ENCODE peak calls at places on chromosomes 3 and 15, in five cellular contexts. I is heart left ventricle, D is body of pancreas, S is colonic mucosa, F is psoas muscle. V is an unnamed sample. For H3K4me1, the result is how much of the 10 kb centered on the place peaks cover.

GRCh38 chr15:99721104-99721778 is 12.0 kb downstream of the LYSMD4 start:
- DNase-seq in F (no peak), S (no peak), D (peak), I (no peak), V (no peak)

GRCh38 chr3:183534249-183534648 is 21.3 kb downstream of the KLHL6 start:
- DNase-seq in F (no peak), S (no peak), I (no peak), D (no peak), V (no peak)

GRCh38 chr15:68151277-68151676 is 53.9 kb downstream of the CALML4 start:
- DNase-seq in S (no peak), F (no peak), I (no peak), D (no peak), V (no peak)

GRCh38 chr3:34005886-34006285 is 207.5 kb downstream of the PDCD6IP start:
- DNase-seq in I (no peak), S (no peak), F (no peak), D (no peak), V (no peak)

GRCh38 chr3:62011667-62012066 is 361.7 kb downstream of the FEZF2 start:
- DNase-seq in S (no peak), I (no peak), D (no peak), F (no peak), V (no peak)

GRCh38 chr15:62591842-62592838 is 427.1 kb upstream of the C2CD4B start:
- DNase-seq in D (no peak), S (no peak), F (no peak), I (no peak), V (no peak)

GRCh38 chr3:120567370-120568197 is 28.6 kb upstream of the NDUFB4 start:
- DNase-seq in I (no peak), F (no peak), S (no peak), D (no peak), V (no peak)

GRCh38 chr15:90871716-90872480 is 3.5 kb downstream of the FURIN start:
- DNase-seq in D (no peak), I (no peak), F (no peak), S (peak), V (peak)

DNA sequence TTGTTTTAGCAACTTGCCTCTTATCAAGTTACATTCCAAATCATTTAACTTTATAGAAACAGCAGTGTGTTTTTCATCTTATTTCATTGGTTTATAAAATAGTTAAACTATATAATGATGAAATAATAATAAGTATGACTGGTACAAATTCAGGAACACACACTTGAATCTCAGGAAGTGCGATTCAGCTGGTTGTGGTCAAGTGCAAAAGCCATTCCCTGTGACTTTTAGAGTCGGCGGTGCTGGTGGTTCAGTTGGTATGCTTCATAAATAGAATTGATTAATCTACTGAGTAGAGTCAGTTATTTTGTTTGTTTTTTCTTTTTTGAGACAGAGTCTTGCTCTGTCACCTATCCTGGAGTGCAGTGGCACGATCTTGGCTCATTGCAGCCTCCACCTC is 22.7 kb downstream of the SACM1L start:
- DNase-seq in S (no peak), I (no peak), F (no peak), D (no peak), V (no peak)
- H3K27ac ChIP-seq in S (no peak), I (no peak), F (peak), D (no peak), V (no peak)

DNA sequence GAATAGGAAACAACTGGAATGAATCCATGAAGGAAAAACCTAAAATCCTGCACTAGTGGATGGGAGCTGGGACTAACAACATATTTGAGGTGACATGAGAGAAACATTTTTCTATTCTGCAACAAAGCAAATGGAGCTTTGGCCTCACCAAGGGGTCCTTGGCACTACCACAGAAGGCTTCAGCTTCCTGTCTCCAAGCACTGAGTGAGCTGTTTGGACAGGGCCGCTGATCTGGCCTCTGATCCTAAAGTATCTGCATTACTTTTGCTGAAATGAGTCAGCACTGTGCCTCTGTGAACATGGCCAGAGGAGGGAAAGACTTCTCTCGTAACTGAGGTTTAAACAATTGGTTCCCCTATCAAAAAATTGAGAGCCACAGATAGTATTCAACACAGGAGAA is 9.0 kb downstream of the ARPP21 start:
- DNase-seq in F (peak), S (no peak), D (no peak), I (no peak), V (no peak)
- H3K4me1 ChIP-seq in F (under half), S (under half), D (under half), I (under half), V (under half)

GRCh38 chr3:49276475-49277356 is at the start of gene C3orf62:
- DNase-seq in D (peak), S (peak), F (peak), I (peak), V (peak)
- H3K27ac ChIP-seq in D (peak), S (peak), F (peak), I (peak), V (peak)

GRCh38 chr15:70670680-70671079 is 92.7 kb downstream of the UACA start:
- DNase-seq in D (no peak), I (no peak), F (no peak), S (no peak), V (no peak)

GRCh38 chr15:70669006-70669602 is 94.3 kb downstream of the UACA start:
- DNase-seq in D (no peak), F (no peak), S (no peak), I (no peak), V (no peak)

GRCh38 chr15:70669966-70670658 is 93.2 kb downstream of the UACA start:
- DNase-seq in I (peak), S (peak), F (no peak), D (peak), V (peak)

GRCh38 chr15:70672081-70672480 is 91.3 kb downstream of the UACA start:
- DNase-seq in D (no peak), F (no peak), I (no peak), S (no peak), V (no peak)
- H3K4me1 ChIP-seq in D (under half), F (under half), I (under half), S (under half), V (under half)

DNA sequence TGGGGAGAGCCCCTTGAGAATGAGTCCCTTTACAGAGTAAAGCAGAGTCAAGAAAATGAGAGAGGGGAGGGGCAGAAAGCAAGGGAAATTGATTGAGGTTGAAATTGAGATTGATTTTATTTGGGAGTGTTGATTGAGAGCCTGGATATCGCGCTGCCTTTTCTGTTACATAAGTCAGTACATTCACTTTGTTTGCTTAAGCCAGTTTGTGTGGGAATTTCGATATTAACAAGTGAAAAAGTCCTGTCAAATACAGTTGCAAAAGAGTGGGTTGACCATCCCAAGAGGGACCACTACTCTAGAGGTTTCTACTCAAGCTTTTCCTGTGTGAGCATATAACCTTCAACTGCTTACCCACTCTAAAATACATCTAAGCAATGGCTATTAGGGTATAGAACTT is 331.4 kb upstream of the AZI2 start:
- DNase-seq in F (no peak), S (no peak), D (no peak), I (no peak), V (no peak)
- H3K27ac ChIP-seq in F (no peak), S (no peak), D (no peak), I (no peak), V (no peak)

GRCh38 chr3:56960234-56960917 is 100.1 kb upstream of the SPATA12 start:
- DNase-seq in I (no peak), S (no peak), D (no peak), F (no peak), V (no peak)

GRCh38 chr3:56956906-56957305 is 103.6 kb upstream of the SPATA12 start:
- DNase-seq in S (no peak), D (no peak), I (no peak), F (no peak), V (no peak)

GRCh38 chr3:56962200-56962599 is 98.3 kb upstream of the SPATA12 start:
- DNase-seq in I (no peak), S (no peak), D (no peak), F (no peak), V (no peak)

GRCh38 chr3:56957520-56957919 is 102.9 kb upstream of the SPATA12 start:
- DNase-seq in S (no peak), I (no peak), D (no peak), F (no peak), V (no peak)

DNA sequence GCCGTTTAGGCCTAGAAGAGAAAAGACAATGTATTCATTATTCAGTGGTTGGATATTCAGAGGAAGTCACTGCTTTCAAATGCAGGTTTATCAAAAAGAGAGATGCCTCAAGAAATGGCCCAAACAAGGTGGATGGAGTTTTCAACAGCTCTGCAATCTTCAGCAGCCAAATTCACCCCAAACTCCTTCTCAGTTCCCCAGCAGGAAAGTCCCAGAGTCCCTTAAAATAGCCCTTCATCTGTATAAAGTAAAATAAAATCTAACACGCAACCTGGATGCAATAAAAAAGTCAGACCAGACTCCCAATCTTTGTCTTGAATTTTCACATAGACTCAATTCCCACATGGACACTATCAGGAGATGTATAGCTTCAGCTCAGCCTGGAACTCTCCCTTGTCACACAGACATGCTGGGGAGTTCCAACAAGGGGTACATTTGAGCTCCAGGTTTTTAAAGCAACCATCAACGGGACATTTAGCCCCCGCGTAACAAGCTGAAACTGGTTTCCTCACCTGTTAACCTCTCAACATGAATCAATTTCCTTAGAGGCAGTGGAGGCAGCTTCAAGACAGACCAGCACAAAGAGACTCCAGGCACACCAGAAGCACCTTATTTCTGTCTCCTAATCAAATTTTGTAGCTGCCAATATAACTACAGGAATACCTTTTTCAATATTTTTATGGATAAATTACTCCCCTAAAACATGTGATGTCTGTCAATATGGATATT is 101.4 kb upstream of the SPATA12 start:
- DNase-seq in I (no peak), D (no peak), S (no peak), F (no peak), V (no peak)
- H3K4me1 ChIP-seq in I (under half), D (under half), S (under half), F (under half), V (under half)

DNA sequence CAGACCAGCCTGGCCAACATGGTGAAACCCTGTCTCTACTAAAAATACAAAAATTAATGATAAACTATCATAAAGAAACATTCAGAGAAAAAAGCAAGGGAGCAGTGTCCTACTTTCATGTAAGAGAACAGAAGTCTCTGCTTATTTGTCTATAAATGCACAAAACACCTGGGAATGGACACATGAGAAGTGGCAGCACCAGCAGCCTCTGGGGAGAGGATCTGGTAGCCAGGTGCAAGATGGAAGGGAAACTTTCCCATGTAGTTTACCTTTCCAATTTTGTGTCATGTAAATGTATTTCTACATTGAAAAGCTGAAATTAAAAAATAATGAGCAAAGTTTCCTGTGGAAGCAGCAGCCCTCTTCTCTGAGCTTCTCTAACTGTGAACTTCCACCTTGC is 18.8 kb downstream of the SCAP start:
- DNase-seq in S (no peak), F (no peak), I (no peak), D (no peak), V (no peak)
- H3K27ac ChIP-seq in S (no peak), F (no peak), I (no peak), D (no peak), V (no peak)

GRCh38 chr15:45184562-45185041 is 3.2 kb downstream of the SHF start:
- DNase-seq in D (no peak), S (no peak), F (no peak), I (no peak), V (no peak)

GRCh38 chr15:45185903-45186770 is 1.6 kb downstream of the SHF start:
- DNase-seq in D (no peak), I (no peak), S (peak), F (no peak), V (no peak)

GRCh38 chr15:45183511-45183910 is 4.3 kb downstream of the SHF start:
- DNase-seq in I (no peak), D (no peak), F (no peak), S (no peak), V (no peak)

GRCh38 chr15:45186771-45187577 is 792 bp downstream of the SHF start:
- DNase-seq in F (no peak), D (no peak), S (peak), I (no peak), V (no peak)

DNA sequence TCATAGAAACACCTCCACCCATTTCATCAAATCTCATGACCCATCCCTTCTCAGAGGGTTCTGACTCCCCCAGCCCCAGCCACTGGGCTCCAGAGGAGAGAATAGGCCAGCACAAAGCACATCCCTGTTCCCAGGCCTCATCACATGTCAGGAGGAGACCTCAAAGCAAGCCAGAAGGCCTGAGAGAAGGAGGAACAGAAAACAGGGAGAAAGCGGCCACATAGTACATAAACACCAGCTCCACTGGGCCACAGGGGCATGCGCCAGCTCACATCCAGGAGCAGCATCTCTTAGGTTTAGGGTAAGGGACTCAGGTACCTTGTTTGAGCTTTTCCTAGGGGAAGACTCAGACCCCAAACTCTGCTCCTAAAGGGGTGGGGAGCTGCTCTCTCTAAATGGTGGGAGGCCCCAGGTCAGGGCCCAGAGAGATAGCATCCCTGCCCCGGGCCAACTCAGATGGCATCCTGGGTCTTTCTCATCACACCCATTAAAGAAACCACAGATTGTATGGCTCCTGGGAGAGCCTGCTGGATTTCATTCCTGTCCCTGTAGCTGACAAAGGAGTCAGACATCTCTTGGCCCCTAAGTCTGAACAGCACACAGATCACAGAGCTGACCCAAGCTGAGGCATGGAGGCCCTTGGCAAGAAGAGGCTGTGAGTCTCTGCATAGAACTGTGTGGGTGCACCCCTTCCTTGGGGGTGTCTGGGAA is 2.5 kb downstream of the SHF start:
- DNase-seq in I (no peak), D (no peak), S (no peak), F (no peak), V (no peak)
- H3K4me1 ChIP-seq in I (under half), D (under half), S (under half), F (under half), V (under half)

GRCh38 chr3:141291610-141292345 is 60.2 kb downstream of the PXYLP1 start:
- DNase-seq in F (no peak), D (no peak), I (no peak), S (no peak), V (no peak)
- H3K27ac ChIP-seq in F (no peak), D (no peak), I (no peak), S (no peak), V (peak)

DNA sequence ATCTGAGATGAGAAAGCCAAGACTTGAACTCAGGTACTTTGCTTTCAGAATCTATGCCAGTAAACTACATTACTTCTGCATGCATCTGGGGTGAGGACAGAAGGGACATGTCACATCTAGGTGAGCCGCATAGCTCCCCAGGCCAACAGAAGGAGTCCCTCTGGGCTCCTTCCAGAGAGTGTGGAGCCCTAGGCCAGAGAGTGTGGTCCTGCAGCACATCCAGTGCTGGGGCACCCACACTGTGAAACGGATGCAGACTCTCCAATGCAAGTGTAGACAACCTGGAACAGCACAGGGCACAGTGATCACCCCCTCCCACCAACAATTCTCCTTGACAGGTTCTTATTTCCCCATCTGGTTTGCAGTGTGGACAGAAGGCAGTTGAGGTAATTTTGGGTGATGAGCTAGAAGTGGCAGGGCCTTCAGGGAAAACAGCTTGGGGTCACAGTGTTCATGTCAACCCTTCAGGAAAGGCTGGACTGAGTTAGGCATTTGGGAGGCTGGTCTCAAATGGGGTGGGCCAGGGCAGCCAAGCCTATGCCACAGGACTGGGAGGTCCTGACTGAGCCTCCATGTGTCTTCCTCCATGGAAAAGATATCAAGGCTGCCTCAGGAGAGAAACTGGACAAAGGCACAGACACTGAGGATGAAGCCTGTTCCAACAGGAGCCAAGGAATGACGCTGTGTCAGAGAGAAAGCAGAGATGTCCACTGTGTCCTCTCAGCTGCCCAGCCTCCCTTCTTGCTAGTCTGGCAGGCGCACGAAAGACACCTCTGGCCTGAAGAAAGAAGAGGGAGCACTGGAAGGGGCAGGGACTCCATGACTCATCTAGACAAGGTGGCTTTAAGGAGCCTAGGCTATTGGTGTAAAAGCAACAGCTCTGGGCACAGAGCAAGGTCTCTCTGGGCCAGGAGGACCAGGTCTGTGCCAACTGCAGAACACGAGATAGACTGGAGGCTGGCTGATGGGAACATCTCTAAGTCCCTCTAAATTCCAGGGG is 1.7 kb downstream of the PLCD1 start:
- DNase-seq in I (no peak), S (no peak), F (no peak), D (no peak), V (peak)
- H3K4me1 ChIP-seq in I (under half), S (under half), F (under half), D (under half), V (under half)